ENCODE peak calls at places on chromosomes 5 and 9, in four cellular contexts. K is H1, G is mesendoderm, H is H9. L is an unnamed sample.

GRCh38 chr9:79221084-79221483 is 350.7 kb upstream of the TLE4 start:
- DNase-seq in K (no peak), H (no peak), G (no peak), L (peak)

GRCh38 chr5:171848911-171849520 is 63.4 kb downstream of the SMIM23 start:
- DNase-seq in K (no peak), G (no peak), H (no peak), L (no peak)

GRCh38 chr5:135126688-135127603 is 92.9 kb upstream of the PITX1 start:
- DNase-seq in K (no peak), H (no peak), G (no peak), L (no peak)

GRCh38 chr9:98256632-98257218 is 1.3 kb upstream of the TBC1D2 start:
- DNase-seq in K (no peak), G (no peak), H (no peak), L (no peak)

GRCh38 chr9:114827658-114828360 is 22.0 kb upstream of the TNFSF15 start:
- DNase-seq in G (no peak), K (no peak), H (no peak), L (no peak)

GRCh38 chr5:151556808-151557207 is 34.3 kb downstream of the FAT2 start:
- DNase-seq in H (no peak), G (no peak), K (no peak), L (no peak)

GRCh38 chr5:171810217-171810616 is 24.6 kb downstream of the SMIM23 start:
- DNase-seq in H (no peak), G (no peak), K (no peak), L (no peak)

GRCh38 chr9:76592105-76593010 is 133.4 kb downstream of the GCNT1 start:
- DNase-seq in G (peak), K (peak), H (no peak), L (no peak)

GRCh38 chr5:141241496-141241895 is 3.7 kb upstream of the PCDHB15 start:
- DNase-seq in K (no peak), G (no peak), H (no peak), L (no peak)

GRCh38 chr5:173964491-173964890 is 24.5 kb upstream of the C5orf47 start:
- DNase-seq in G (no peak), H (no peak), K (no peak), L (no peak)

GRCh38 chr9:128128836-128129590 is 1.5 kb upstream of the PTGES2 start:
- DNase-seq in K (no peak), G (no peak), H (no peak), L (no peak)

GRCh38 chr9:138064547-138064946 is 187.0 kb downstream of the CACNA1B start:
- DNase-seq in K (no peak), G (no peak), H (peak), L (no peak)

GRCh38 chr9:1647776-1648175 is 367.4 kb upstream of the SMARCA2 start:
- DNase-seq in H (no peak), K (no peak), G (peak), L (no peak)

GRCh38 chr9:136372561-136373299 is 739 bp downstream of the CARD9 start:
- DNase-seq in K (no peak), H (peak), G (peak), L (peak)

GRCh38 chr5:102778478-102778877 is 23.4 kb downstream of the PAM start:
- DNase-seq in K (no peak), G (no peak), H (no peak), L (peak)

GRCh38 chr9:121822093-121823085 is 171.0 kb downstream of the DAB2IP start:
- DNase-seq in G (no peak), K (no peak), H (no peak), L (no peak)

GRCh38 chr9:99055384-99055783 is 49.5 kb upstream of the TGFBR1 start:
- DNase-seq in H (no peak), G (no peak), K (no peak), L (no peak)

GRCh38 chr5:175735701-175736100 is 77.8 kb downstream of the HRH2 start:
- DNase-seq in H (no peak), G (no peak), K (no peak), L (no peak)

GRCh38 chr9:91274950-91275349 is 86.8 kb downstream of the AUH start:
- DNase-seq in K (no peak), G (no peak), H (no peak), L (no peak)

GRCh38 chr5:122089614-122090013 is 11.6 kb upstream of the LOX start:
- DNase-seq in H (no peak), K (no peak), G (no peak), L (peak)

GRCh38 chr5:21834863-21835262 is 1018.3 kb downstream of the CDH12 start:
- DNase-seq in H (no peak), G (peak), K (no peak), L (no peak)

GRCh38 chr9:136196465-136197371 is 8.2 kb downstream of the LHX3 start:
- DNase-seq in H (peak), G (no peak), K (no peak), L (no peak)

GRCh38 chr5:1048162-1048721 is 39.6 kb downstream of the NKD2 start:
- DNase-seq in H (no peak), G (no peak), K (no peak), L (no peak)

GRCh38 chr9:121773954-121774714 is 122.7 kb downstream of the DAB2IP start:
- DNase-seq in K (no peak), G (no peak), H (no peak), L (no peak)

GRCh38 chr5:169097374-169097831 is 203.5 kb downstream of the SLIT3 start:
- DNase-seq in K (no peak), G (no peak), H (no peak), L (peak)

GRCh38 chr5:669111-669841 is 23.9 kb downstream of the TPPP start:
- DNase-seq in H (peak), K (no peak), G (peak), L (no peak)

GRCh38 chr5:133925866-133926488 is 42.4 kb downstream of the C5orf15 start:
- DNase-seq in G (peak), H (no peak), K (no peak), L (peak)
- H3K4ac ChIP-seq in G (no peak), H (no peak), K (no peak), L (no peak)

DNA sequence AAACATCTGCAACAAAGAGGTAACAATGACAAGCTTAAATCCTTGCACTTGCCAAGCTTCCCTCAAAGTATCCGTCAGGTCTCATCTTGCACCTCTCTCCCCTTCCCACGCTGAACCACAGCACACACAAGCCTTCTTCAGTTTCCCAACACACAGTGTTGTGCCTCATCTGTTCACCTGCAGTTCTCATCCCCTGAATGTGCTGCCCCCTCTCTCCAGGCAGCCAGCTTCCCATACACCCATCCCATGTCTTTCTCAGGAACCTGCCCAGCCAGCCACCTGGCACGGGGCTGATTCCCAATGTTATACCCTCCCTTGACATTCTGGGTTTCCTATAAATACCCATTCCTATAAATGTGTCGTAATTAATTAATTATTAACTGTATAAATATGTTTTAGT is 314.8 kb downstream of the PRELID2 start:
- DNase-seq in K (no peak), G (no peak), H (no peak), L (no peak)
- H3K56ac ChIP-seq in K (no peak), G (no peak), H (no peak), L (no peak)

GRCh38 chr5:56164371-56164770 is 68.8 kb downstream of the ANKRD55 start:
- DNase-seq in K (no peak), H (no peak), G (no peak), L (no peak)
- H4K8ac ChIP-seq in K (no peak), H (no peak), G (no peak), L (peak)

DNA sequence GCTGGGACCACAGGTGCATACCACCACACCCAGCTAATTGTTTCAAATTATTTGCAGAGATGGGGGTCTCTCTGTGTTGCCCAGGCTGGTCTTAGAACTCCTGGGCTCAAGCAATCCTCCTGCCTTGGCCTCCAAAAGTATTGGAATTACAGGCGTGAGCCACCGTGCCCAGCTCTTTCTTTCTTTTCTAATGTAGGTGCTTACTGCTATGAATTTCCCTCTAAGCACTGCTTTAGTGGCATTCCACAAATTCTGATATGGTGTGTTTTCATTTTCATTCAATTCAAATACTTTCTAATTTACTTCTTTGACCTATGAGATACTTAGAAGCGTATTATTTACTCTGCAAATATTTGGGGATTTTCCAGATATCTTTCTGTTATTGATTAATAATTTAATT is 14.9 kb downstream of the HMGXB3 start:
- DNase-seq in H (no peak), K (no peak), G (no peak), L (no peak)
- H3K4ac ChIP-seq in H (no peak), K (no peak), G (no peak), L (no peak)